ENCODE peak calls at places on chromosomes 16 and 17, in seven cellular contexts. One of them, this sample, is unnamed.

GRCh38 chr17:64920026-64920418 is 744 bp upstream of the LRRC37A3 start:
- DNase-seq in erythroblast: peak; percentile 64
- DNase-seq in heart left ventricle: no peak
- DNase-seq in kidney tubule cell: no peak
- DNase-seq in testis: peak; percentile 28
- DNase-seq in midbrain: peak; percentile 20
- DNase-seq in stimulated activated CD4-positive, alpha-beta T cell treated with anti-CD3 and anti-CD28 coated beads, Interleukin-4, amount 100 ng/mL, for 4 hours: no peak
- DNase-seq in this sample: no peak

GRCh38 chr17:50540485-50541401 is 6.2 kb upstream of the SPATA20 start:
- DNase-seq in heart left ventricle: no peak
- DNase-seq in kidney tubule cell: no peak
- DNase-seq in midbrain: no peak
- DNase-seq in erythroblast: no peak
- DNase-seq in stimulated activated CD4-positive, alpha-beta T cell treated with anti-CD3 and anti-CD28 coated beads, Interleukin-4, amount 100 ng/mL, for 4 hours: no peak
- DNase-seq in testis: no peak
- DNase-seq in this sample: no peak

GRCh38 chr16:85943702-85944101 is 44.7 kb downstream of the IRF8 start:
- DNase-seq in kidney tubule cell: no peak
- DNase-seq in erythroblast: no peak
- DNase-seq in testis: no peak
- DNase-seq in stimulated activated CD4-positive, alpha-beta T cell treated with anti-CD3 and anti-CD28 coated beads, Interleukin-4, amount 100 ng/mL, for 4 hours: no peak
- DNase-seq in heart left ventricle: no peak
- DNase-seq in midbrain: no peak
- DNase-seq in this sample: no peak

GRCh38 chr17:15444805-15445204 is 22.6 kb downstream of the CDRT4 start:
- DNase-seq in midbrain: no peak
- DNase-seq in heart left ventricle: no peak
- DNase-seq in stimulated activated CD4-positive, alpha-beta T cell treated with anti-CD3 and anti-CD28 coated beads, Interleukin-4, amount 100 ng/mL, for 4 hours: no peak
- DNase-seq in testis: no peak
- DNase-seq in erythroblast: peak; percentile 30
- DNase-seq in kidney tubule cell: no peak
- DNase-seq in this sample: no peak

GRCh38 chr17:72150632-72151460 is 30.0 kb downstream of the SOX9 start:
- DNase-seq in stimulated activated CD4-positive, alpha-beta T cell treated with anti-CD3 and anti-CD28 coated beads, Interleukin-4, amount 100 ng/mL, for 4 hours: no peak
- DNase-seq in midbrain: peak; percentile 84
- DNase-seq in erythroblast: no peak
- DNase-seq in heart left ventricle: no peak
- DNase-seq in testis: no peak
- DNase-seq in kidney tubule cell: no peak
- DNase-seq in this sample: no peak

GRCh38 chr17:66717680-66718079 is 117.2 kb upstream of the CACNG5 start:
- DNase-seq in testis: no peak
- DNase-seq in erythroblast: no peak
- DNase-seq in stimulated activated CD4-positive, alpha-beta T cell treated with anti-CD3 and anti-CD28 coated beads, Interleukin-4, amount 100 ng/mL, for 4 hours: no peak
- DNase-seq in kidney tubule cell: peak; percentile 62
- DNase-seq in midbrain: no peak
- DNase-seq in heart left ventricle: no peak
- DNase-seq in this sample: peak; percentile 72

GRCh38 chr17:37212184-37212583 is 163.6 kb upstream of the C17orf78 start:
- DNase-seq in testis: no peak
- DNase-seq in kidney tubule cell: no peak
- DNase-seq in erythroblast: no peak
- DNase-seq in heart left ventricle: no peak
- DNase-seq in midbrain: no peak
- DNase-seq in stimulated activated CD4-positive, alpha-beta T cell treated with anti-CD3 and anti-CD28 coated beads, Interleukin-4, amount 100 ng/mL, for 4 hours: no peak
- DNase-seq in this sample: no peak

GRCh38 chr17:81510798-81511549 is 1.6 kb downstream of the ACTG1 start:
- DNase-seq in testis: peak; percentile 31
- DNase-seq in stimulated activated CD4-positive, alpha-beta T cell treated with anti-CD3 and anti-CD28 coated beads, Interleukin-4, amount 100 ng/mL, for 4 hours: peak; percentile 24
- DNase-seq in kidney tubule cell: peak; percentile 59
- DNase-seq in heart left ventricle: no peak
- DNase-seq in erythroblast: peak; percentile 48
- DNase-seq in midbrain: no peak
- DNase-seq in this sample: no peak

GRCh38 chr16:19118938-19119431 is 5.2 kb downstream of the ITPRIPL2 start:
- DNase-seq in stimulated activated CD4-positive, alpha-beta T cell treated with anti-CD3 and anti-CD28 coated beads, Interleukin-4, amount 100 ng/mL, for 4 hours: peak; percentile 35
- DNase-seq in heart left ventricle: peak; percentile 54
- DNase-seq in midbrain: peak; percentile 37
- DNase-seq in kidney tubule cell: peak; percentile 83
- DNase-seq in testis: peak; percentile 58
- DNase-seq in erythroblast: peak; percentile 54
- DNase-seq in this sample: peak; percentile 52

This sample was measured in germinal center.